ENCODE peak calls at places on chromosome 2, in five cellular contexts. G is aorta; V is GM12878; E is GM23338; Y is activated T-cell treated with anti-CD3 and anti-CD28 coated beads, Interleukin-2, amount 50 U/mL, for 72 hours. O is an unnamed sample.
A peak's percentile ranks its signal among the peaks of the same experiment; 100 is the strongest.

GRCh38 chr2:72974436-72974754 is 57.1 kb downstream of the EMX1 start:
- ATAC-seq in E (no peak), V (peak; percentile 39), G (no peak), Y (no peak), O (peak; percentile 21)

GRCh38 chr2:191486584-191487320 is 191.2 kb upstream of the NABP1 start:
- ATAC-seq in V (no peak), E (no peak), G (no peak), Y (no peak), O (no peak)

GRCh38 chr2:66173635-66174034 is 261.3 kb upstream of the MEIS1 start:
- ATAC-seq in E (no peak), V (no peak), Y (no peak), G (no peak), O (no peak)

GRCh38 chr2:234287650-234288049 is 209.2 kb downstream of the ARL4C start:
- ATAC-seq in V (no peak), G (no peak), Y (no peak), E (no peak), O (no peak)

GRCh38 chr2:162072976-162073775 is 839 bp downstream of the DPP4 start:
- ATAC-seq in G (peak; percentile 20), Y (peak; percentile 25), E (peak; percentile 49), V (peak; percentile 36), O (no peak)

GRCh38 chr2:64090264-64090663 is 54.0 kb downstream of the PELI1 start:
- ATAC-seq in E (peak; percentile 48), V (peak; percentile 24), Y (no peak), G (no peak), O (peak; percentile 80)

GRCh38 chr2:165307317-165307716 is 68.1 kb downstream of the SCN2A start:
- ATAC-seq in V (no peak), E (no peak), G (no peak), Y (no peak), O (no peak)

GRCh38 chr2:137952586-137953129 is 11.6 kb upstream of the HNMT start:
- ATAC-seq in V (peak; percentile 82), Y (no peak), G (no peak), E (no peak), O (no peak)

GRCh38 chr2:119744335-119744939 is 15.3 kb upstream of the PTPN4 start:
- ATAC-seq in G (no peak), V (no peak), Y (peak; percentile 98), E (no peak), O (no peak)